ENCODE peak calls at places on chromosomes 3 and 15, in six cellular contexts. G, M, C, W, N and Q are unnamed samples.

GRCh38 chr3:134250717-134251220 is at the start of gene RYK:
- DNase-seq in G (peak; percentile 77), M (peak; percentile 92), C (peak; percentile 68), W (peak; percentile 84), N (peak; percentile 80), Q (peak; percentile 20)

GRCh38 chr15:83287541-83288027 is 3.1 kb upstream of the BNC1 start:
- DNase-seq in G (no peak), M (no peak), C (no peak), W (no peak), N (no peak), Q (peak; percentile 96)

GRCh38 chr15:71440479-71441071 is 325.3 kb downstream of the THSD4 start:
- DNase-seq in G (no peak), M (peak; percentile 66), C (no peak), W (no peak), N (no peak), Q (peak; percentile 70)

GRCh38 chr3:72745146-72745976 is 102.9 kb downstream of the SHQ1 start:
- DNase-seq in G (no peak), M (peak; percentile 12), C (no peak), W (no peak), N (no peak), Q (no peak)

GRCh38 chr3:43998841-43999805 is 242.6 kb upstream of the TOPAZ1 start:
- DNase-seq in G (no peak), M (no peak), C (no peak), W (no peak), N (peak; percentile 51), Q (no peak)

GRCh38 chr3:21839181-21839580 is 88.2 kb upstream of the ZNF385D start:
- DNase-seq in G (no peak), M (no peak), C (no peak), W (no peak), N (no peak), Q (peak; percentile 12)

GRCh38 chr3:37491776-37492175 is 317.4 kb upstream of the LRRFIP2 start:
- DNase-seq in G (no peak), M (no peak), C (no peak), W (no peak), N (no peak), Q (no peak)

GRCh38 chr3:72182206-72182605 is 397.3 kb upstream of the PROK2 start:
- DNase-seq in G (no peak), M (no peak), C (no peak), W (no peak), N (no peak), Q (no peak)

GRCh38 chr3:176097036-176097435 is 1100.2 kb downstream of the TBL1XR1 start:
- DNase-seq in G (no peak), M (peak; percentile 60), C (no peak), W (no peak), N (no peak), Q (no peak)

GRCh38 chr3:52244061-52244628 is 1.4 kb upstream of the PPM1M start:
- DNase-seq in G (no peak), M (peak; percentile 51), C (no peak), W (peak; percentile 72), N (no peak), Q (no peak)

GRCh38 chr15:86751116-86751515 is 671.4 kb downstream of the AGBL1 start:
- DNase-seq in G (no peak), M (no peak), C (no peak), W (no peak), N (no peak), Q (no peak)

GRCh38 chr15:83516935-83517334 is 69.8 kb downstream of the SH3GL3 start:
- DNase-seq in G (no peak), M (no peak), C (no peak), W (no peak), N (no peak), Q (no peak)

GRCh38 chr3:46102780-46103130 is 75.5 kb upstream of the XCR1 start:
- DNase-seq in G (no peak), M (no peak), C (no peak), W (no peak), N (no peak), Q (no peak)

GRCh38 chr3:13268961-13269391 is 151.1 kb downstream of the NUP210 start:
- DNase-seq in G (no peak), M (peak; percentile 41), C (no peak), W (no peak), N (no peak), Q (no peak)

GRCh38 chr15:60479361-60479684 is 381 bp upstream of the ICE2 start:
- DNase-seq in G (no peak), M (no peak), C (no peak), W (no peak), N (no peak), Q (no peak)

GRCh38 chr15:35606345-35606744 is 60.4 kb upstream of the DPH6 start:
- DNase-seq in G (no peak), M (no peak), C (no peak), W (no peak), N (no peak), Q (no peak)

GRCh38 chr15:37038716-37039106 is 61.6 kb downstream of the MEIS2 start:
- DNase-seq in G (no peak), M (no peak), C (no peak), W (no peak), N (no peak), Q (no peak)

GRCh38 chr3:95721938-95722337 is 1092.5 kb upstream of the EPHA6 start:
- DNase-seq in G (no peak), M (no peak), C (no peak), W (no peak), N (no peak), Q (no peak)

GRCh38 chr15:78178056-78178455 is 28.9 kb downstream of the IDH3A start:
- DNase-seq in G (no peak), M (no peak), C (no peak), W (no peak), N (no peak), Q (no peak)

GRCh38 chr3:154022603-154023002 is 98.6 kb upstream of the ARHGEF26 start:
- DNase-seq in G (no peak), M (peak; percentile 58), C (no peak), W (no peak), N (no peak), Q (no peak)

GRCh38 chr3:129238945-129239705 is 10.3 kb upstream of the COPG1 start:
- DNase-seq in G (no peak), M (no peak), C (no peak), W (no peak), N (no peak), Q (no peak)

GRCh38 chr3:183449791-183450190 is 21.4 kb upstream of the MCF2L2 start:
- DNase-seq in G (no peak), M (no peak), C (no peak), W (no peak), N (no peak), Q (no peak)

GRCh38 chr3:127455541-127456450 is 134.7 kb downstream of the TPRA1 start:
- DNase-seq in G (peak; percentile 57), M (peak; percentile 67), C (peak; percentile 22), W (peak; percentile 72), N (peak; percentile 86), Q (no peak)

GRCh38 chr15:77617507-77618285 is 15.0 kb downstream of the LINGO1 start:
- DNase-seq in G (no peak), M (peak; percentile 70), C (no peak), W (no peak), N (peak; percentile 34), Q (no peak)

GRCh38 chr3:183122257-183122932 is 23.1 kb upstream of the MCCC1 start:
- DNase-seq in G (no peak), M (peak; percentile 76), C (no peak), W (no peak), N (no peak), Q (peak; percentile 38)

GRCh38 chr3:50961361-50961760 is 286.6 kb downstream of the DOCK3 start:
- DNase-seq in G (no peak), M (no peak), C (no peak), W (no peak), N (no peak), Q (no peak)

GRCh38 chr15:40182358-40183029 is 21.6 kb downstream of the BUB1B start:
- DNase-seq in G (no peak), M (no peak), C (no peak), W (no peak), N (no peak), Q (no peak)